ENCODE peak calls at places on chromosomes 7 and 10, in six cellular contexts. Q is Calu3; W is bronchial epithelial cell; B is nephron progenitor cell; O is CD4-positive, alpha-beta T cell; P is endothelial cell. D is an unnamed sample.

GRCh38 chr10:95290801-95291633 is at the start of gene PDLIM1:
- DNase-seq in B (peak), O (peak), P (peak), Q (peak), W (no peak), D (peak)

GRCh38 chr10:119480667-119481066 is 61.9 kb downstream of the RGS10 start:
- DNase-seq in O (no peak), B (no peak), P (no peak), W (peak), Q (no peak), D (peak)

GRCh38 chr10:116403740-116404250 is 23.9 kb upstream of the PNLIPRP3 start:
- DNase-seq in Q (no peak), B (no peak), P (no peak), W (no peak), O (no peak), D (no peak)

GRCh38 chr10:21203473-21204107 is 306.5 kb upstream of the NEBL start:
- DNase-seq in Q (no peak), O (no peak), B (no peak), P (no peak), W (no peak), D (no peak)

GRCh38 chr10:104267721-104268690 is 978 bp upstream of the GSTO2 start:
- DNase-seq in Q (no peak), W (peak), P (no peak), B (no peak), O (no peak), D (no peak)

GRCh38 chr10:73810735-73811465 is 498 bp downstream of the NDST2 start:
- DNase-seq in B (peak), P (peak), O (peak), Q (peak), W (peak), D (no peak)

GRCh38 chr10:9786101-9786500 is 1231.6 kb upstream of the CELF2 start:
- DNase-seq in P (no peak), W (peak), Q (no peak), B (no peak), O (no peak), D (peak)

GRCh38 chr10:125283191-125283590 is 122.8 kb upstream of the CTBP2 start:
- DNase-seq in O (no peak), P (no peak), B (peak), W (no peak), Q (no peak), D (no peak)

GRCh38 chr7:102279537-102280400 is 6.9 kb upstream of the SH2B2 start:
- DNase-seq in B (peak), W (no peak), O (peak), P (peak), Q (peak), D (peak)

GRCh38 chr7:22200238-22200637 is 156.7 kb downstream of the RAPGEF5 start:
- DNase-seq in Q (no peak), W (no peak), B (no peak), P (no peak), O (no peak), D (no peak)

GRCh38 chr10:35896011-35896410 is 253.9 kb upstream of the FZD8 start:
- DNase-seq in P (no peak), W (peak), Q (no peak), O (no peak), B (no peak), D (no peak)

GRCh38 chr7:74059037-74059436 is 24.6 kb upstream of the LIMK1 start:
- DNase-seq in P (no peak), O (no peak), Q (no peak), W (no peak), B (no peak), D (no peak)

GRCh38 chr7:85176197-85176596 is 10.7 kb downstream of the SEMA3D start:
- DNase-seq in Q (no peak), P (no peak), O (no peak), W (peak), B (no peak), D (no peak)

GRCh38 chr7:121026159-121026558 is 37.6 kb downstream of the CPED1 start:
- DNase-seq in B (no peak), P (no peak), O (no peak), Q (no peak), W (no peak), D (no peak)

GRCh38 chr10:124338276-124338915 is 80.3 kb downstream of the OAT start:
- DNase-seq in O (no peak), Q (no peak), B (no peak), P (no peak), W (no peak), D (no peak)

GRCh38 chr7:105222953-105223352 is 165.8 kb downstream of the SRPK2 start:
- DNase-seq in W (no peak), B (no peak), P (no peak), Q (no peak), O (no peak), D (no peak)

GRCh38 chr7:44385384-44386138 is 60.2 kb upstream of the CAMK2B start:
- DNase-seq in Q (no peak), W (no peak), O (no peak), B (no peak), P (no peak), D (no peak)

GRCh38 chr10:33032354-33033254 is 74.6 kb upstream of the ITGB1 start:
- DNase-seq in Q (peak), O (no peak), W (peak), P (no peak), B (no peak), D (peak)

GRCh38 chr7:2106920-2107319 is 125.8 kb downstream of the MAD1L1 start:
- DNase-seq in Q (no peak), B (no peak), O (no peak), W (no peak), P (no peak), D (peak)

GRCh38 chr10:58477122-58477521 is 35.5 kb upstream of the BICC1 start:
- DNase-seq in P (no peak), B (no peak), O (no peak), Q (no peak), W (no peak), D (no peak)

GRCh38 chr10:13056461-13057077 is 43.4 kb upstream of the OPTN start:
- DNase-seq in B (no peak), P (peak), O (no peak), W (peak), Q (peak), D (peak)

GRCh38 chr7:73482746-73483145 is 39.3 kb downstream of the BAZ1B start:
- DNase-seq in P (no peak), Q (no peak), O (no peak), W (no peak), B (no peak), D (no peak)

GRCh38 chr7:134662166-134662870 is 15.7 kb downstream of the BPGM start:
- DNase-seq in W (no peak), P (no peak), Q (no peak), O (no peak), B (no peak), D (no peak)

GRCh38 chr7:137920637-137921473 is 74.1 kb upstream of the DGKI start:
- DNase-seq in W (no peak), O (no peak), P (no peak), B (no peak), Q (no peak), D (no peak)

GRCh38 chr7:143295870-143296269 is 7.7 kb downstream of the CASP2 start:
- DNase-seq in B (no peak), O (no peak), P (no peak), W (no peak), Q (no peak), D (no peak)

GRCh38 chr7:72161534-72161933 is 250.6 kb downstream of the CALN1 start:
- DNase-seq in B (peak), W (no peak), P (no peak), Q (no peak), O (no peak), D (no peak)

GRCh38 chr7:66326501-66327180 is 121.5 kb downstream of the TPST1 start:
- DNase-seq in B (no peak), P (no peak), W (no peak), Q (no peak), O (no peak), D (peak)

GRCh38 chr7:102122026-102122425 is 164.6 kb upstream of the SH2B2 start:
- DNase-seq in P (no peak), B (no peak), W (peak), Q (no peak), O (no peak), D (peak)

GRCh38 chr10:5596611-5597341 is 69.6 kb downstream of the ASB13 start:
- DNase-seq in O (no peak), P (no peak), W (peak), B (no peak), Q (no peak), D (peak)

GRCh38 chr7:98227939-98228338 is 16.7 kb downstream of the BHLHA15 start:
- DNase-seq in O (no peak), W (no peak), Q (no peak), P (no peak), B (no peak), D (no peak)

GRCh38 chr10:22631646-22632278 is 82.6 kb downstream of the PIP4K2A start:
- DNase-seq in W (no peak), P (no peak), O (no peak), Q (no peak), B (no peak), D (no peak)

DNA sequence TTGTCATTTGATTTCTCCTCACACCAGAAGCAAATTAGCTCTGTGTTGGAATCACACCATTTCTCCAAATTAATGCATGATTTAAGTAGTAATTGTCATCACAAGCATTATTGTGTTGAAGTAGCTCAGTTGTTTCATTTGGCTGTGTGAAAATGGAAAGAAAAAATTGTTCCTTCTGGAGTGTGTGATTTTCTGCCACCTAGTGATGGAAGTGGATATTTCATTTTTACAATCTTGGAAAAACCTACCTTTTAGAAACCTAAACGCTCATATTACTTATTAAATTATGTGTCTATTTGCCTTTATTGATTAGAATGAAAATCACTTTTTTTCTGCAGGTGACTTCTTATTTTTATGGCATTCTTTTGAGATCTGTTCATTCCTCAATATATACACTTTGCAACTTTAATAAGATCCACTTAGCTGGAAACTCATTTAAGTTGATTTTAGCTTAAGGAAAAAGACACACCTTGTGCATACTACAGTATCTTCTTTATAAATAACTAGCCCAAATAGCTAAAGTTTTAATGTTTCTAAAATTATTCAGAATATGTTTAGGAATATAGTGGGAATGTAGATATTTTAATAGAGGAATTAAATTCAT is 50.0 kb downstream of the SRI start:
- DNase-seq in W (peak), P (no peak), O (no peak), B (no peak), Q (no peak), D (peak)
- TF ChIP-seq CTCF in W (peak), P (peak), O (peak), B (peak), Q (no peak), D (peak)

GRCh38 chr7:140342732-140343514 is 55.4 kb downstream of the SLC37A3 start:
- DNase-seq in B (peak), Q (peak), P (peak), W (peak), O (no peak), D (peak)
- TF ChIP-seq CTCF in B (peak), Q (no peak), P (no peak), W (peak), O (no peak), D (peak)

DNA sequence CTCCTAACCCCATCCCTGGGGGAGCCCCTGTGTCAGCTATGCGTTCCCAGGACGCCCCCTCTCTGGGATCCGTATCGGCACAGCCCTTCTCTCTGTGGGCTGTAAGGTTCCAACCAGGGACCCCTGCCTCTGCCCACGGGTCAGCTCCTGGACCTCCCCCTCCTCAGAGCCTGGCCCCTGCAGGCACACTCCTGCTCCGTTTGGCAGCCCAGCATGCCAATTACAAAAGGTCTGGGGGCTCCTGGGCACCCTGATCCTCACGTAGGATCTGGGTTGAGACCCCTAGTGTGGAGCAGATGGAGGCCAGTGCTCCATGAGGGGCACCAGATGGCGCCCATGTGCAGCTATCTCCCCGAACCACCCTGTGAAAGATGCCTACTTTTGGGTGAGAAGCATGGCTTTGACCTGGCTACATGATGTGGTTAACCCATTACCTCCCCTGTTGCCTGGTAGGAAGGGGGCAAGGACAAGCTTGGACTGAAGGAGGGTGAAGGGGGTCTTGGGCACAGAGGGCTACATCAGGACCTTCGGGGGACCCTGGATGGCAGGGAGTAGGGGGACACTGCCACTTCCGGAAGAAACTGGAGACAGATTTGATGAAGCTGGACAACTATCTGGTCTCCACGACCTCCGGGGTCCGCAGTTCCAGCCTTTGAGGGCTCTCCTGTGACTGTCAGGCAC is 9.0 kb downstream of the TACR2 start:
- DNase-seq in O (no peak), P (no peak), W (no peak), Q (peak), B (no peak), D (no peak)
- TF ChIP-seq CTCF in O (no peak), P (no peak), W (peak), Q (peak), B (peak), D (peak)

DNA sequence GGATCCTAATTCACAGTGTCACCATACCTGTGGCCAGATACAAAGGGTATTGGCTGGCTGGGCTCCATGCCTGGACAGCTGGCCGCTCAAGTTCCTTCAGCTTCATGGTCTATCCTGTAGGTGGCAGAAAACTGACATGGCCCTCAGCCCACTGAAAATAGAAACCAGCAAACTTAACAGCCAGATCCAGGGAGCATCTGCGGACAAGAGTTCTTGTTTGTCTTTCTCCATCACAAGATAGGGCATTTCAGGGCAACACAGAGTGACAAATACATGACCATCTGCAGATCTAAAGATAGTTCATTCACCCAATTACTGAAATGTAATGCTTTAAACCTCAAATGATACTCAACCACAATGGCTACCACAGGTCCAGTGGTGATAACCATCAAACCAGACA is 2.8 kb downstream of the SEC31B start:
- DNase-seq in W (no peak), O (no peak), P (no peak), Q (no peak), B (peak), D (no peak)
- TF ChIP-seq CTCF in W (no peak), O (no peak), P (no peak), Q (no peak), B (peak), D (no peak)

DNA sequence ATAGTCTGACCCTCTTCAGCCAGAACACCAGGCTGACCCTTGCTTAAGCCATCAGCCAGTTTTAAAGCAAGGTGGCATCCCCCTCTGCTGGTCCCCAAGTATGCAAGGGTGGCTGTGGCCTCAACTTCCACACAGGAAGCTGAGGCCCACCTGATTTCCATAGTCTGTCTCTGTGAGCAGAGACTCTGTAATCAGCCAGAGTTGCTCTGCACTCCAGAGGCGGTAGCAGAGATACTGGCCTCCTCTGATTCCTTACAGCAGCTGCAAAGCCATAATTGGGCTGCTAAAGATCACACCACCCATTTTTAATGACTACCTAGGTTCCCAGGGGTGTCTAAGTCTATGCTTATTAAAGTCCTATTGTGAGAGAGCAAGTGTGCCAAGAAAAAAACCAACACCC is 1.8 kb downstream of the PDAP1 start:
- DNase-seq in P (no peak), O (no peak), Q (no peak), W (no peak), B (no peak), D (no peak)
- TF ChIP-seq CTCF in P (no peak), O (no peak), Q (no peak), W (no peak), B (no peak), D (no peak)

DNA sequence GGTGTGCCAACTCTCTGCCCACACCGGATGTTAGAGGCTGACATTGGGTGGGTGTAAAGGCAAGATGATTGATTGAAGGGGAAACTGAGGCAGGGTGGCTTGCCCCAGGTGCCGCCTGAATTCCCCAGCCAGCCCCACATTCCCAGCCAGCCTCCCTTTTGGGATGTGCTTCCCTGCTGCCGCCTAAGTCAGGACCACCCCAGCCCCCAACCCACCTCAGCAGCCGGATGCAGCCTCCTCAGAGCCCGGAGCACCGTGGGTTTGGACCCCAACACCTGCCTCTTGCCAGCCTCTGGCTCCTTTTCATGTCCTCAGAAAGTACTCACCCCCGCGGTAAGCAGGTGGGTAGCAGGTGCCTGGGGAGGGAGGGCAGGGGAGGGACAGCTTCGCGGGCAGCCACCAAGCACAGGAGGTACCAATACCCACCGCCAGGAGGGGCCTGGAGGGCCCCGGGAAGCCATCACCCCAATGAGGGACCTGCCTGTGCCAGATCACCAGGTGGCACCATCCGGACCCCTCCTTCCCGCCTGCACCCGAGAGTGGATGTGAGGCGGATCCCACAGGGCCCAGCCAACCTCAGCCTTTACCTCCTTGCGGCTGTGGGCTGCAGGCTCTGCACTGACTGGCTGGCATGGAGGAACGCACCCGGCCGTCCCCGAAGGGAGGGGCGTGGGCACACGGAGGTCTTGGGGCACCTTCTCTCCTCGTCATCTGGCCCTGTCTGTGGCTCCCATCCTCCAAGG is 60.5 kb downstream of the PWWP2B start:
- DNase-seq in O (no peak), P (no peak), Q (no peak), W (no peak), B (peak), D (no peak)
- TF ChIP-seq CTCF in O (no peak), P (no peak), Q (no peak), W (no peak), B (no peak), D (no peak)

DNA sequence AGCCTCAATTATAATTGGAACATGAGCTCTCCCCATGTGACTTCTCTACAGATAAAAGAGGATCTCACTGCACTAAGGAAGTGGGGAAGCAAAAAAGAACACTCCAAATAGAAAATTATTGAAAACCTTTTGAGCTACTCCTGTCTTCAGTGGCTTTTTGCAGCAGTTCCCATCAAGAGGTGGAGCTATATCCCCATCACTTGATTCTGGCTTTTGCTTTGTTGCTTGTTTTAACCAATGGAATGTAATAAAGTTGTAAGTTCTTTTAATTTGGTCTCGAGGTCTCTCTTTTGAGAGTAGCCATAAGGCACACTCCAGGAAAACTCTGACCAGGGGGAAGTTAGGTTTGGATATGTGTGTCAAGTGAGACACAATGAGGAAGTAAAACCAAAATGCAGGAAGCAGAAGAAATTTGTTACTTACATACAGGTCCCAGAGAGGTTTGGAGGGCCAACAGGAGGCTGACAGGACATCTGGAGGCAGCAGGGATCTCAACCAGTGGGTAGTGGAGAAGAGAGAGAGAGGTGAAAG is 569.4 kb downstream of the HTR7 start:
- DNase-seq in P (no peak), O (no peak), Q (peak), B (no peak), W (peak), D (peak)
- TF ChIP-seq CTCF in P (no peak), O (no peak), Q (no peak), B (no peak), W (peak), D (peak)

DNA sequence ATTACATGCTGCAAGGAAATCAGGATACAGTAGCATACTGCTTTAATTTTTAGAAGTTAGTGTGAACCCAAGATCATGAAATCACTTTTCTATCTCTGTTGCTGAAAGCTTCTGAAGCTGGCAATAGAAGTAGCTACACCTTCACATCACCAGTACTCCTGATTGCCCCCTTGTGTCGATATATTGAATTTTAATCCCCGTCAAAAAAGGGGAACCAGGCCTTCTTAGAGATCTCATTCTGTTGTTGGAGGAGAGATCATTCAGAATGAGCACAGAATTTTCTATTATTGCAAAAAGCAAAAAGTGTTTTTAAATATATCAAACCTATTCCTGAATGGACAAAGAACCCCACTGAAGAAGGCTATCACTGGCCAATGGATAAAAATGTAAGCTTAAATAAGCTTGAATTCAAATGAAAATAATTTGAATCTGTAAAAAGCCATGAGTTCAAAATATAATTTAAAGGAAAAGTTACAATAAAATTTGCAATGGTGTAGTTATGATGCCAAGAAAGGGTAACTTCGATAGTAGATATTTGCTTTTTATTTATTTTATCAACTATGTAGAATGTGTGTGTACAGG is 39.7 kb upstream of the TEX47 start:
- DNase-seq in P (peak), Q (peak), O (no peak), B (peak), W (peak), D (peak)
- TF ChIP-seq CTCF in P (peak), Q (no peak), O (no peak), B (peak), W (peak), D (peak)

D was measured in MCF 10A.